ENCODE peak calls at places on chromosomes 6 and 20, in four cellular contexts. H is HepG2, T is K562, W is H1. Z is an unnamed sample.

GRCh38 chr6:38786486-38786885 is 71.4 kb downstream of the DNAH8 start:
- DNase-seq in W (no peak), H (no peak), T (no peak), Z (no peak)

GRCh38 chr6:6414946-6415345 is 94.5 kb upstream of the F13A1 start:
- DNase-seq in W (no peak), T (no peak), H (no peak), Z (no peak)

GRCh38 chr6:35590622-35591066 is 77.9 kb upstream of the TULP1 start:
- DNase-seq in T (no peak), H (no peak), W (no peak), Z (no peak)

GRCh38 chr6:167760979-167761793 is 65.5 kb upstream of the AFDN start:
- DNase-seq in W (no peak), T (no peak), H (peak; percentile 85), Z (no peak)

GRCh38 chr6:162099685-162100084 is 627.9 kb downstream of the PRKN start:
- DNase-seq in H (peak; percentile 42), W (no peak), T (peak; percentile 8), Z (no peak)

GRCh38 chr20:4439461-4439860 is 282.2 kb upstream of the PRND start:
- DNase-seq in H (no peak), T (no peak), W (no peak), Z (no peak)

GRCh38 chr6:169969372-169970099 is 218.1 kb downstream of the ERMARD start:
- DNase-seq in T (no peak), W (no peak), H (no peak), Z (no peak)

GRCh38 chr20:40192529-40192928 is 496.5 kb downstream of the MAFB start:
- DNase-seq in W (no peak), T (no peak), H (no peak), Z (no peak)

GRCh38 chr20:47126374-47126705 is 230.2 kb downstream of the ZMYND8 start:
- DNase-seq in W (no peak), T (no peak), H (no peak), Z (no peak)

GRCh38 chr20:47125553-47126373 is 230.7 kb downstream of the ZMYND8 start:
- DNase-seq in T (no peak), W (no peak), H (no peak), Z (no peak)

GRCh38 chr20:47129306-47129705 is 227.2 kb downstream of the ZMYND8 start:
- DNase-seq in T (no peak), H (no peak), W (no peak), Z (no peak)

GRCh38 chr20:47126709-47127108 is 229.8 kb downstream of the ZMYND8 start:
- DNase-seq in W (no peak), T (no peak), H (no peak), Z (no peak)

DNA sequence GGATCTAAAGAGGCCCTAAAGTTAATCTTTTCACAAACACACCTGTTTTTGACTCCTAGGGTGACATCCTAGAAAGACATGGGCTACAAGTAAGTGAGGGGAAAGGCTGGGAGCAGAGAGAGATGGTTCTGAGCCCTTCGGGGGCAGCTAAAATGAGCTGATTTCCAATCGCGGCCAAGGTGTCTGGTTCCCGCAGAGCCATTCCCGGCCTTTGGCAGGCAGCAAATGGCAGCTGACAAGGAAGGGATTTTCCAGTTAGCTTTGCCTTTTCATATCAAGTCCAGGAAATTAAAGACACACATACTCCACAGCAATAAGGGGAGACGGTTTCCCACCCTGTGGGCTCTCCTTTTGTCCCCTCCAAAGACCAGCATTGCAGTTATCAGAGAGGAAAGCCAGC is 228.5 kb downstream of the ZMYND8 start:
- DNase-seq in T (no peak), H (no peak), W (no peak), Z (no peak)
- TF ChIP-seq YY1 in T (no peak), H (no peak), W (no peak), Z (no peak)

GRCh38 chr20:25526446-25526845 is 58.9 kb downstream of the NINL start:
- DNase-seq in T (no peak), W (no peak), H (no peak), Z (no peak)
- H3K4me3 ChIP-seq in T (no peak overlapping the region), W (no peak overlapping the region), H (no peak overlapping the region), Z (no peak overlapping the region)

DNA sequence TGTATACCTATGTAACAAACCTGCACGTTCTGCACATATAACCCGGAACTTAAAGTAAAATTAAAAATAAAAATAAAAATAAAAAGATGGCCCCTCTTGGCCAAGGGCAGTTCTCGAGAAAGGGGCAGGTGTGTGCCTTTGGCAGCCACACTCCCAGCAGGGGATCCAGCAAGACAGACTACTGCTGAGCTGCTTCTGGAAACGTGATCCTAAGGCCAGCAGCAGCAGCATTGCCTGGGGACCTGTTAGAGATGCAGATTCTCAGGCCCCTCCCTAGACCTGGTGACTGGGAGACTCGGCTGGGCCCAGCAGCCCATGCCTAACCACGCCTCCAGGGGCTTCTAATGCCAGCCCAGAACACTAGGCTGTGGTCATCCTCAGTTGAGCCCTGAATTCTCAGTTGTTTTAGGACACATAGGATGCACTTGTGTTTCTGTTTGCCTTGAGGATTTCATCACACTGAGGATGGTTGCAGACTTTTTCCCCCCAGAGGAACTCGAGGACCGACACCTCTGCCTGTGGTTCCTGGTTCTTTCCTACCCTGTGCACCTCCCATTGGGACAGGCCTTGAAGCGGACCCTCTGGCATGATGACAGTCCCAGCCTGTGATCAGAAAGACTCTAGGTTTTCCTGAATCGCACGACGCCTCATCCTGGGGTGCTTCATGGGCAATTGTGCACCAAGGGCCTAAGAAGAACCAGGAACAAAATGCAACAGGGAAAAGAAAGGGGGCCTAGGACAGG is 105.9 kb downstream of the TOX2 start:
- DNase-seq in W (no peak), H (no peak), T (no peak), Z (no peak)
- TF ChIP-seq CREB1 in W (no peak), H (no peak), T (no peak), Z (no peak)

DNA sequence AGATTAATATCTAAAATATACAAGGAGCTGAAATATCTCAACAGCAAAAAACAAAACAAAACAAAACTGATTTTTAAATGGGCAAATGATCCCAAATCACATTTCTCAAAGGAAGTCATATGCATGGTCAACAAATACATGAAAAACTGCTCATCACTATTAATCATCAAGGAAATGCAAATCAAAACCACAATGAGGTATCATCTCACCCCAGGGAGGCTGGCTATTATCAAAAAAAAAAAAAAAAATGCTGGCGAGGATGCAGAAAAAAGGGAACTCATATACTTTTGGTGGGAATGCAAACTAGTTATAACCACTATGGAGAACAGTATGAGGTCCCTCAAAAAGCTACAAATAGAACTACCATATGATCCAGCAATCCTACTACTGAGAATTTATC is 34.6 kb downstream of the REPS1 start:
- DNase-seq in T (no peak), H (no peak), W (no peak), Z (no peak)
- TF ChIP-seq YY1 in T (no peak), H (no peak), W (no peak), Z (no peak)

DNA sequence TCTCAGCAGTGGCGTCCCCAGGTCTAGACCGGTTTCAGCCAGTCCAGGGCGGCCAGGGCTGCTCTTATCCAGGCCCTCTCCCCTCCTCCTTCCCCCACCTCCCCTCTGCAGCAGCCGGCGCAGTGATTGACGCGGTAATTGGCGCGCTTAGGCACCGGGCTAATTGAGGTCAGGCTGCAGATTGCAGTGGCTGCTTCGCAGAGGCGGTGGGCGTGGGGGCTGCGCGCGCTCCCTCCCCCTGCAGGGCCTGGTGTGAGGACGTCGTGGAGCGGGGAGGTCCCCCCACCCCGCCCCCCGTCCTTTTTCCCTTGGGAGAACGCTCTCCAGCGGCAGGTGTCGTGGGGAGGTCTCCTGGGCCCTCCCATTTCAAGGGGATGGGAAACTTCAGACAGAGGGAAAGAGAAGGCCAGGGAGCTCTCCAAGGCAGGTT is 70.4 kb upstream of the BLCAP start:
- DNase-seq in W (peak; percentile 82), T (no peak), H (no peak), Z (no peak)
- H3K4me3 ChIP-seq in W (peak overlapping the region; percentile 30), T (no peak overlapping the region), H (no peak overlapping the region), Z (no peak overlapping the region)

DNA sequence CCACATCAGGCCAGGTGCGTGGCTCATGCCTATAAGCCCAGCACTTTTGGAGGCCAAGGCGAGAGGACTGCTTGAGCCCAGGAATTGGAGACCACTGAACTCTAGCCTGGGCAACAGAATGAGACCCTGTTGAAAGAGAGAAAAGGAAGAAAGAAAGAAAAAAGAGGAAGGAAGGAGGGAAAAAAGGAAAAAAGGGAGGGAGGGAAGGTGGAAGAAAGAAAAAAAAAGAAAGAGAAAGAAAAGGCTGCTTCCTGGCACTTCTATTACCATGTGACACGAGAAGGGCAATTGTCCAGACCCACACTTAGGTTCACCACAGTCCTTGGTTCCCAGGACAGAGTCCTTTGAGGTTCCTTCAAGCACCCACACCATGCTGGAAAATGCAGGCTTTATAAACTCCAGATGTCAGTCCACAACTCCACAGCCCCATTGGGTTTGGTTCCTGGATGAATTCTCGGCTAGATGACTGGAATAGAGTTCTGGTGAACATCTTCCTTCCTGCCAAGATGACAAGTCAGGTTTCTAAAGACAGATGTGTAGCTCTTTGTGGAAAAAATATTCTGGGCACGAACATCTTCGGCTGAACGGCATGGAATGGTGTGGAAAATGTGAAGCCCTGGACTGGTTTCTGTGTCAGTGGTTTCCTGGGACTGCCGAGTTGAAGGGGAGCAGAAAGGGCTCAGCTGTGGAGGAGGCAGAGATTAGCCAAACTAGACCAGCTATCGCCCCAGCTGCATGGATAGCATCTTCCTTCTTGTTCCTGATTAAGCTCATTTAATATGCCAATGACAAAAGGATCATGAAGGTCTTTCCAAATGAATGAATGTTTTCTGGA is 32.5 kb downstream of the NT5E start:
- DNase-seq in W (no peak), H (no peak), T (no peak), Z (no peak)
- TF ChIP-seq CREB1 in W (no peak), H (no peak), T (no peak), Z (no peak)

DNA sequence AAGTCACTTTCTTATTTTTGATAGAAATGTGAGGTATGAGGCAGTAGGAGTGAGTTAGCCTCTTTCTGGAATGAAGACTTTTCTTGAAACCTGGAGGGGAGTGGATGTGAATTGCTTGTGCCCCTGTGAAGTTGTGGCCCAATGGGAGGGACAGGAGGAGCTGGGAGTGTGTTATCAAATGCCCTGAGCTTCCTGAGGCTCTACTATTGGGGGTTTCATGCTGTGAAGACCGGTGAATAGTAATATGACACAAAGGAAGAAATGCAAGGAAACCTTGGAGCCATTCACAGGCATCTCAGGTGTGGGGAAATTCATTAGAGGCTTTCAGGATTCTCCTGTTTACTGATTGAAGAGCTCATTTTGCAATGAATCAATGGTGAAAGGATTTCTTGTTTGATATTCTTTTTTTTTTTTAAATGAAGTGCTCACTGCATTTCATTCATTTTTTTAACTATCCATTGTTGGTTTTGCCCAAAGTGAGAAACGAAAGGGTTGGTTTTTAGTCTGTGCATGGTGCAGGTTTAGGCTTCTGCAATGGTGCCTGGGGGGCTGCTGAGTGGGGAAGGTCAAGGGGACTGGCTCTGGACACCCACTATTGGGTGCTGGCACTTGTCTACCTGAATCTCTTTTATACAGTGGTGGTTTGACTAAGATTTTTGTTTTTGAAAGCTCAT is 8.2 kb downstream of the RNF144B start:
- DNase-seq in W (peak; percentile 54), T (no peak), H (no peak), Z (no peak)
- TF ChIP-seq YY1 in W (no peak), T (no peak), H (no peak), Z (no peak)

Z was measured in GM12878.